ENCODE peak calls at places on chromosomes 3 and 15, in nine cellular contexts. X is HepG2, W is T1000, M is posterior vena cava, O is neural crest cell, R is right cardiac atrium, U is aorta, F is stomach, D is EL. T is an unnamed sample.

GRCh38 chr3:113531826-113532697 is at the start of gene SIDT1:
- DNase-seq in X (no peak), W (no peak), M (no peak), O (no peak), R (no peak), U (no peak), F (peak; percentile 67), D (peak; percentile 35), T (peak; percentile 55)

GRCh38 chr15:75809986-75810750 is 33.1 kb upstream of the UBE2Q2 start:
- DNase-seq in X (peak; percentile 44), W (no peak), M (no peak), O (no peak), R (no peak), U (no peak), F (peak; percentile 34), D (peak; percentile 37), T (no peak)

GRCh38 chr3:193640728-193641127 is 47.7 kb downstream of the OPA1 start:
- DNase-seq in X (no peak), W (no peak), M (no peak), O (no peak), R (no peak), U (no peak), F (no peak), D (no peak), T (no peak)

GRCh38 chr3:14175383-14176037 is 2.9 kb downstream of the XPC start:
- DNase-seq in X (no peak), W (no peak), M (no peak), O (no peak), R (no peak), U (no peak), F (no peak), D (peak; percentile 48), T (no peak)

GRCh38 chr3:126481808-126482502 is 6.3 kb upstream of the ZXDC start:
- DNase-seq in X (peak; percentile 71), W (no peak), M (no peak), O (no peak), R (peak; percentile 51), U (peak; percentile 82), F (no peak), D (peak; percentile 50), T (no peak)

GRCh38 chr3:14418259-14418658 is 15.9 kb downstream of the SLC6A6 start:
- DNase-seq in X (no peak), W (no peak), M (no peak), O (no peak), R (no peak), U (no peak), F (no peak), D (no peak), T (peak; percentile 68)

GRCh38 chr3:172078244-172078643 is 38.9 kb downstream of the FNDC3B start:
- DNase-seq in X (peak; percentile 40), W (no peak), M (no peak), O (no peak), R (no peak), U (no peak), F (no peak), D (no peak), T (no peak)

GRCh38 chr3:101677436-101678286 is 729 bp upstream of the ZBTB11 start:
- DNase-seq in X (no peak), W (no peak), M (no peak), O (no peak), R (peak; percentile 31), U (no peak), F (no peak), D (no peak), T (no peak)

GRCh38 chr15:51938286-51938685 is 33.3 kb downstream of the LEO1 start:
- DNase-seq in X (no peak), W (no peak), M (no peak), O (no peak), R (no peak), U (no peak), F (no peak), D (no peak), T (no peak)

GRCh38 chr15:83510001-83510400 is 62.9 kb downstream of the SH3GL3 start:
- DNase-seq in X (no peak), W (no peak), M (no peak), O (no peak), R (no peak), U (no peak), F (no peak), D (no peak), T (no peak)

GRCh38 chr3:57127849-57128566 is 37.1 kb downstream of the IL17RD start:
- DNase-seq in X (no peak), W (no peak), M (no peak), O (no peak), R (no peak), U (no peak), F (no peak), D (peak; percentile 78), T (no peak)

GRCh38 chr3:171614318-171614967 is 154.2 kb upstream of the TNIK start:
- DNase-seq in X (peak; percentile 4), W (no peak), M (no peak), O (peak; percentile 51), R (peak; percentile 14), U (peak; percentile 73), F (no peak), D (peak; percentile 4), T (no peak)

GRCh38 chr3:46695962-46696922 is 2.8 kb upstream of the ALS2CL start:
- DNase-seq in X (no peak), W (no peak), M (peak; percentile 86), O (no peak), R (peak; percentile 60), U (peak; percentile 88), F (no peak), D (peak; percentile 26), T (peak; percentile 23)

T was measured in mucosa of gallbladder.